ENCODE peak calls at places on chromosome 13, in six cellular contexts. One of them, this sample, is unnamed.

GRCh38 chr13:99895428-99895998 is 76.1 kb downstream of the ZIC5 start:
- DNase-seq in body of pancreas: no peak
- DNase-seq in Panc1: no peak
- DNase-seq in WTC11: no peak
- DNase-seq in fibroblast of lung: no peak
- DNase-seq in progenitor cell of endocrine pancreas: no peak
- DNase-seq in this sample: no peak

GRCh38 chr13:59722580-59722900 is 441.2 kb downstream of the DIAPH3 start:
- DNase-seq in body of pancreas: no peak
- DNase-seq in Panc1: no peak
- DNase-seq in WTC11: no peak
- DNase-seq in fibroblast of lung: no peak
- DNase-seq in progenitor cell of endocrine pancreas: no peak
- DNase-seq in this sample: no peak

GRCh38 chr13:74270018-74270417 is 135.8 kb upstream of the KLF12 start:
- DNase-seq in body of pancreas: no peak
- DNase-seq in Panc1: no peak
- DNase-seq in WTC11: no peak
- DNase-seq in fibroblast of lung: no peak
- DNase-seq in progenitor cell of endocrine pancreas: no peak
- DNase-seq in this sample: no peak

GRCh38 chr13:106088094-106088493 is 447.4 kb downstream of the EFNB2 start:
- DNase-seq in body of pancreas: no peak
- DNase-seq in Panc1: no peak
- DNase-seq in WTC11: no peak
- DNase-seq in fibroblast of lung: peak; percentile 86
- DNase-seq in progenitor cell of endocrine pancreas: no peak
- DNase-seq in this sample: no peak

GRCh38 chr13:110493161-110493593 is 68.3 kb downstream of the RAB20 start:
- DNase-seq in body of pancreas: no peak
- DNase-seq in Panc1: no peak
- DNase-seq in WTC11: no peak
- DNase-seq in fibroblast of lung: no peak
- DNase-seq in progenitor cell of endocrine pancreas: no peak
- DNase-seq in this sample: no peak

GRCh38 chr13:94703271-94703670 is 9.1 kb downstream of the SOX21 start:
- DNase-seq in body of pancreas: no peak
- DNase-seq in Panc1: no peak
- DNase-seq in WTC11: peak; percentile 47
- DNase-seq in fibroblast of lung: no peak
- DNase-seq in progenitor cell of endocrine pancreas: no peak
- DNase-seq in this sample: no peak

GRCh38 chr13:110944121-110944967 is 29.5 kb upstream of the ANKRD10 start:
- DNase-seq in body of pancreas: peak; percentile 69
- DNase-seq in Panc1: peak; percentile 38
- DNase-seq in WTC11: peak; percentile 33
- DNase-seq in fibroblast of lung: peak; percentile 55
- DNase-seq in progenitor cell of endocrine pancreas: no peak
- DNase-seq in this sample: no peak

GRCh38 chr13:74629985-74630384 is 495.8 kb upstream of the KLF12 start:
- DNase-seq in body of pancreas: no peak
- DNase-seq in Panc1: no peak
- DNase-seq in WTC11: no peak
- DNase-seq in fibroblast of lung: no peak
- DNase-seq in progenitor cell of endocrine pancreas: no peak
- DNase-seq in this sample: no peak

GRCh38 chr13:78603240-78603947 is at the start of gene POU4F1:
- DNase-seq in body of pancreas: peak; percentile 53
- DNase-seq in Panc1: no peak
- DNase-seq in WTC11: peak; percentile 93
- DNase-seq in fibroblast of lung: peak; percentile 11
- DNase-seq in progenitor cell of endocrine pancreas: peak; percentile 65
- DNase-seq in this sample: no peak

GRCh38 chr13:71672527-71672926 is 194.5 kb downstream of the DACH1 start:
- DNase-seq in body of pancreas: no peak
- DNase-seq in Panc1: no peak
- DNase-seq in WTC11: no peak
- DNase-seq in fibroblast of lung: no peak
- DNase-seq in progenitor cell of endocrine pancreas: no peak
- DNase-seq in this sample: no peak

GRCh38 chr13:103299079-103299478 is 232.9 kb upstream of the SLC10A2 start:
- DNase-seq in body of pancreas: no peak
- DNase-seq in Panc1: no peak
- DNase-seq in WTC11: peak; percentile 78
- DNase-seq in fibroblast of lung: no peak
- DNase-seq in progenitor cell of endocrine pancreas: no peak
- DNase-seq in this sample: no peak

GRCh38 chr13:59356607-59357006 is 807.1 kb downstream of the DIAPH3 start:
- DNase-seq in body of pancreas: peak; percentile 84
- DNase-seq in Panc1: no peak
- DNase-seq in WTC11: no peak
- DNase-seq in fibroblast of lung: peak; percentile 55
- DNase-seq in progenitor cell of endocrine pancreas: no peak
- DNase-seq in this sample: no peak

GRCh38 chr13:60448907-60449510 is 52.0 kb downstream of the TDRD3 start:
- DNase-seq in body of pancreas: no peak
- DNase-seq in Panc1: peak; percentile 12
- DNase-seq in WTC11: no peak
- DNase-seq in fibroblast of lung: peak; percentile 44
- DNase-seq in progenitor cell of endocrine pancreas: no peak
- DNase-seq in this sample: no peak

GRCh38 chr13:33611016-33611805 is 206.7 kb upstream of the RFC3 start:
- DNase-seq in body of pancreas: peak; percentile 63
- DNase-seq in Panc1: no peak
- DNase-seq in WTC11: no peak
- DNase-seq in fibroblast of lung: peak; percentile 85
- DNase-seq in progenitor cell of endocrine pancreas: no peak
- DNase-seq in this sample: no peak

GRCh38 chr13:99273128-99273527 is 14.9 kb upstream of the GPR18 start:
- DNase-seq in body of pancreas: no peak
- DNase-seq in Panc1: no peak
- DNase-seq in WTC11: no peak
- DNase-seq in fibroblast of lung: no peak
- DNase-seq in progenitor cell of endocrine pancreas: no peak
- DNase-seq in this sample: no peak

GRCh38 chr13:101711307-101712025 is 259.0 kb downstream of the ITGBL1 start:
- DNase-seq in body of pancreas: no peak
- DNase-seq in Panc1: no peak
- DNase-seq in WTC11: no peak
- DNase-seq in fibroblast of lung: no peak
- DNase-seq in progenitor cell of endocrine pancreas: no peak
- DNase-seq in this sample: no peak

GRCh38 chr13:91154553-91154952 is 192.9 kb upstream of the MIR17HG start:
- DNase-seq in body of pancreas: no peak
- DNase-seq in Panc1: no peak
- DNase-seq in WTC11: no peak
- DNase-seq in fibroblast of lung: peak; percentile 66
- DNase-seq in progenitor cell of endocrine pancreas: no peak
- DNase-seq in this sample: no peak

GRCh38 chr13:74024314-74024713 is 109.9 kb downstream of the KLF12 start:
- DNase-seq in body of pancreas: no peak
- DNase-seq in Panc1: no peak
- DNase-seq in WTC11: no peak
- DNase-seq in fibroblast of lung: no peak
- DNase-seq in progenitor cell of endocrine pancreas: no peak
- DNase-seq in this sample: no peak

GRCh38 chr13:110484290-110485048 is 77.1 kb downstream of the RAB20 start:
- DNase-seq in body of pancreas: no peak
- DNase-seq in Panc1: no peak
- DNase-seq in WTC11: no peak
- DNase-seq in fibroblast of lung: no peak
- DNase-seq in progenitor cell of endocrine pancreas: no peak
- DNase-seq in this sample: no peak

GRCh38 chr13:106561551-106562170 is 6.3 kb downstream of the ARGLU1 start:
- DNase-seq in body of pancreas: peak; percentile 21
- DNase-seq in Panc1: no peak
- DNase-seq in WTC11: no peak
- DNase-seq in fibroblast of lung: peak; percentile 64
- DNase-seq in progenitor cell of endocrine pancreas: no peak
- DNase-seq in this sample: no peak

GRCh38 chr13:109182777-109183465 is 553.5 kb downstream of the MYO16 start:
- DNase-seq in body of pancreas: no peak
- DNase-seq in Panc1: no peak
- DNase-seq in WTC11: no peak
- DNase-seq in fibroblast of lung: peak; percentile 53
- DNase-seq in progenitor cell of endocrine pancreas: no peak
- DNase-seq in this sample: no peak

GRCh38 chr13:79989251-79989661 is 351.7 kb downstream of the SPRY2 start:
- DNase-seq in body of pancreas: no peak
- DNase-seq in Panc1: no peak
- DNase-seq in WTC11: no peak
- DNase-seq in fibroblast of lung: peak; percentile 44
- DNase-seq in progenitor cell of endocrine pancreas: no peak
- DNase-seq in this sample: no peak

GRCh38 chr13:29756506-29756905 is 93.9 kb downstream of the UBL3 start:
- DNase-seq in body of pancreas: no peak
- DNase-seq in Panc1: no peak
- DNase-seq in WTC11: no peak
- DNase-seq in fibroblast of lung: peak; percentile 36
- DNase-seq in progenitor cell of endocrine pancreas: no peak
- DNase-seq in this sample: no peak

GRCh38 chr13:73158851-73159250 is 100.0 kb downstream of the KLF5 start:
- DNase-seq in body of pancreas: no peak
- DNase-seq in Panc1: no peak
- DNase-seq in WTC11: no peak
- DNase-seq in fibroblast of lung: peak; percentile 82
- DNase-seq in progenitor cell of endocrine pancreas: no peak
- DNase-seq in this sample: no peak

GRCh38 chr13:58239774-58240268 is 608.3 kb downstream of the PCDH17 start:
- DNase-seq in body of pancreas: no peak
- DNase-seq in Panc1: no peak
- DNase-seq in WTC11: no peak
- DNase-seq in fibroblast of lung: no peak
- DNase-seq in progenitor cell of endocrine pancreas: no peak
- DNase-seq in this sample: no peak

GRCh38 chr13:53249236-53249635 is 220.6 kb downstream of the OLFM4 start:
- DNase-seq in body of pancreas: no peak
- DNase-seq in Panc1: no peak
- DNase-seq in WTC11: no peak
- DNase-seq in fibroblast of lung: no peak
- DNase-seq in progenitor cell of endocrine pancreas: no peak
- DNase-seq in this sample: no peak

GRCh38 chr13:46295531-46296464 is 84.1 kb downstream of the LRRC63 start:
- DNase-seq in body of pancreas: peak; percentile 14
- DNase-seq in Panc1: no peak
- DNase-seq in WTC11: no peak
- DNase-seq in fibroblast of lung: peak; percentile 96
- DNase-seq in progenitor cell of endocrine pancreas: no peak
- DNase-seq in this sample: no peak

GRCh38 chr13:30774214-30774730 is 38.9 kb downstream of the ALOX5AP start:
- DNase-seq in body of pancreas: no peak
- DNase-seq in Panc1: no peak
- DNase-seq in WTC11: no peak
- DNase-seq in fibroblast of lung: no peak
- DNase-seq in progenitor cell of endocrine pancreas: no peak
- DNase-seq in this sample: no peak

GRCh38 chr13:101970339-101970738 is 431.5 kb downstream of the FGF14 start:
- DNase-seq in body of pancreas: no peak
- DNase-seq in Panc1: no peak
- DNase-seq in WTC11: no peak
- DNase-seq in fibroblast of lung: no peak
- DNase-seq in progenitor cell of endocrine pancreas: no peak
- DNase-seq in this sample: no peak

GRCh38 chr13:24203726-24204295 is 43.3 kb downstream of the SPATA13 start:
- DNase-seq in body of pancreas: no peak
- DNase-seq in Panc1: no peak
- DNase-seq in WTC11: no peak
- DNase-seq in fibroblast of lung: no peak
- DNase-seq in progenitor cell of endocrine pancreas: no peak
- DNase-seq in this sample: no peak

GRCh38 chr13:31638577-31638976 is 100.7 kb upstream of the RXFP2 start:
- DNase-seq in body of pancreas: no peak
- DNase-seq in Panc1: no peak
- DNase-seq in WTC11: no peak
- DNase-seq in fibroblast of lung: peak; percentile 82
- DNase-seq in progenitor cell of endocrine pancreas: no peak
- DNase-seq in this sample: no peak

GRCh38 chr13:63901630-63902029 is 2486.0 kb upstream of the PCDH20 start:
- DNase-seq in body of pancreas: no peak
- DNase-seq in Panc1: no peak
- DNase-seq in WTC11: peak; percentile 18
- DNase-seq in fibroblast of lung: no peak
- DNase-seq in progenitor cell of endocrine pancreas: no peak
- DNase-seq in this sample: no peak
- TF ChIP-seq CTCF in body of pancreas: no peak
- TF ChIP-seq CTCF in Panc1: peak; percentile 4
- TF ChIP-seq CTCF in WTC11: no peak
- TF ChIP-seq CTCF in fibroblast of lung: no peak
- TF ChIP-seq CTCF in progenitor cell of endocrine pancreas: no peak
- TF ChIP-seq CTCF in this sample: no peak

GRCh38 chr13:21501709-21502108 is 42.6 kb upstream of the ZDHHC20 start:
- DNase-seq in body of pancreas: no peak
- DNase-seq in Panc1: no peak
- DNase-seq in WTC11: peak; percentile 32
- DNase-seq in fibroblast of lung: no peak
- DNase-seq in progenitor cell of endocrine pancreas: no peak
- DNase-seq in this sample: no peak
- TF ChIP-seq CTCF in body of pancreas: no peak
- TF ChIP-seq CTCF in Panc1: no peak
- TF ChIP-seq CTCF in WTC11: no peak
- TF ChIP-seq CTCF in fibroblast of lung: no peak
- TF ChIP-seq CTCF in progenitor cell of endocrine pancreas: no peak
- TF ChIP-seq CTCF in this sample: no peak

GRCh38 chr13:35630551-35631275 is 154.2 kb upstream of the MAB21L1 start:
- DNase-seq in body of pancreas: no peak
- DNase-seq in Panc1: no peak
- DNase-seq in WTC11: peak; percentile 28
- DNase-seq in fibroblast of lung: peak; percentile 54
- DNase-seq in progenitor cell of endocrine pancreas: no peak
- DNase-seq in this sample: no peak
- TF ChIP-seq CTCF in body of pancreas: peak; percentile 37
- TF ChIP-seq CTCF in Panc1: peak; percentile 72
- TF ChIP-seq CTCF in WTC11: peak; percentile 40
- TF ChIP-seq CTCF in fibroblast of lung: peak; percentile 87
- TF ChIP-seq CTCF in progenitor cell of endocrine pancreas: peak; percentile 74
- TF ChIP-seq CTCF in this sample: peak; percentile 84

GRCh38 chr13:36445278-36445677 is 13.0 kb downstream of the CCNA1 start:
- DNase-seq in body of pancreas: no peak
- DNase-seq in Panc1: no peak
- DNase-seq in WTC11: no peak
- DNase-seq in fibroblast of lung: no peak
- DNase-seq in progenitor cell of endocrine pancreas: no peak
- DNase-seq in this sample: no peak

GRCh38 chr13:36450534-36450933 is 18.2 kb downstream of the CCNA1 start:
- DNase-seq in body of pancreas: no peak
- DNase-seq in Panc1: no peak
- DNase-seq in WTC11: no peak
- DNase-seq in fibroblast of lung: no peak
- DNase-seq in progenitor cell of endocrine pancreas: no peak
- DNase-seq in this sample: no peak

GRCh38 chr13:36445806-36446423 is 13.6 kb downstream of the CCNA1 start:
- DNase-seq in body of pancreas: no peak
- DNase-seq in Panc1: no peak
- DNase-seq in WTC11: no peak
- DNase-seq in fibroblast of lung: no peak
- DNase-seq in progenitor cell of endocrine pancreas: no peak
- DNase-seq in this sample: no peak

GRCh38 chr13:36447501-36447900 is 15.2 kb downstream of the CCNA1 start:
- DNase-seq in body of pancreas: no peak
- DNase-seq in Panc1: no peak
- DNase-seq in WTC11: no peak
- DNase-seq in fibroblast of lung: peak; percentile 37
- DNase-seq in progenitor cell of endocrine pancreas: no peak
- DNase-seq in this sample: no peak
- TF ChIP-seq CTCF in body of pancreas: no peak
- TF ChIP-seq CTCF in Panc1: no peak
- TF ChIP-seq CTCF in WTC11: no peak
- TF ChIP-seq CTCF in fibroblast of lung: no peak
- TF ChIP-seq CTCF in progenitor cell of endocrine pancreas: peak; percentile 13
- TF ChIP-seq CTCF in this sample: no peak

This sample was measured in type B pancreatic cell.